ENCODE peak calls at places on chromosomes 3 and 15, in five cellular contexts. R is GM12878, I is A549, P is K562, M is HepG2. H is an unnamed sample.

GRCh38 chr3:66409771-66410355 is 91.0 kb downstream of the LRIG1 start:
- DNase-seq in I (no peak), M (no peak), P (no peak), R (no peak), H (no peak)

GRCh38 chr3:71564361-71564760 is 19.2 kb downstream of the FOXP1 start:
- DNase-seq in I (no peak), P (no peak), R (no peak), M (no peak), H (no peak)

GRCh38 chr3:59685432-59685831 is 635.6 kb upstream of the CFAP20DC start:
- DNase-seq in R (no peak), P (no peak), M (no peak), I (no peak), H (no peak)

GRCh38 chr3:11901286-11901875 is 54.7 kb upstream of the TAMM41 start:
- DNase-seq in P (no peak), R (no peak), M (no peak), I (no peak), H (no peak)

GRCh38 chr3:106214641-106215040 is 345.8 kb upstream of the CBLB start:
- DNase-seq in M (no peak), R (no peak), P (no peak), I (no peak), H (no peak)

GRCh38 chr15:82587805-82588204 is 47.5 kb upstream of the RPS17 start:
- DNase-seq in P (no peak), M (no peak), I (no peak), R (no peak), H (no peak)

GRCh38 chr3:12751548-12751947 is 7.5 kb downstream of the TMEM40 start:
- DNase-seq in I (peak), R (no peak), M (peak), P (no peak), H (peak)

GRCh38 chr3:66428733-66429132 is 72.1 kb downstream of the LRIG1 start:
- DNase-seq in R (no peak), P (no peak), M (no peak), I (peak), H (peak)

GRCh38 chr3:28915711-28916481 is 365.0 kb upstream of the RBMS3 start:
- DNase-seq in I (peak), P (no peak), R (no peak), M (no peak), H (peak)

GRCh38 chr15:27673766-27674445 is 425.2 kb downstream of the OCA2 start:
- DNase-seq in R (no peak), I (no peak), P (no peak), M (no peak), H (no peak)

GRCh38 chr3:42090973-42091731 is at the start of gene TRAK1:
- DNase-seq in M (no peak), R (no peak), P (no peak), I (no peak), H (no peak)

GRCh38 chr3:28674212-28674611 is 325.6 kb upstream of the AZI2 start:
- DNase-seq in M (no peak), P (no peak), R (no peak), I (no peak), H (no peak)

GRCh38 chr3:72446406-72447058 is 401.7 kb downstream of the SHQ1 start:
- DNase-seq in I (no peak), R (no peak), M (no peak), P (no peak), H (peak)

GRCh38 chr15:26804063-26804804 is 31.4 kb upstream of the GABRB3 start:
- DNase-seq in P (no peak), M (no peak), I (no peak), R (no peak), H (no peak)

GRCh38 chr3:152128356-152128755 is 140.4 kb upstream of the MBNL1 start:
- DNase-seq in I (no peak), P (no peak), R (no peak), M (no peak), H (no peak)

GRCh38 chr3:122794779-122795673 is at the start of gene SLC49A4:
- DNase-seq in P (peak), M (peak), I (peak), R (peak), H (peak)

GRCh38 chr3:172965256-172965655 is 175.8 kb downstream of the SPATA16 start:
- DNase-seq in I (no peak), M (no peak), R (no peak), P (no peak), H (peak)

GRCh38 chr3:39362177-39362576 is 21.0 kb upstream of the SLC25A38 start:
- DNase-seq in P (peak), R (no peak), M (no peak), I (no peak), H (no peak)

GRCh38 chr15:98085003-98085639 is 124.6 kb downstream of the ARRDC4 start:
- DNase-seq in R (no peak), P (peak), M (peak), I (peak), H (peak)

GRCh38 chr3:112889357-112889756 is 42.7 kb upstream of the CD200R1L start:
- DNase-seq in P (no peak), I (no peak), R (no peak), M (no peak), H (no peak)

GRCh38 chr3:51389423-51390183 is 1.5 kb upstream of the RBM15B start:
- DNase-seq in M (peak), R (no peak), I (peak), P (peak), H (peak)

GRCh38 chr15:58677426-58677825 is 72.1 kb downstream of the ADAM10 start:
- DNase-seq in I (no peak), R (no peak), P (no peak), M (no peak), H (no peak)

GRCh38 chr3:126781889-126782491 is 78.0 kb downstream of the CHCHD6 start:
- DNase-seq in P (no peak), M (no peak), I (no peak), R (no peak), H (peak)

GRCh38 chr3:114640126-114640525 is 346.3 kb downstream of the TIGIT start:
- DNase-seq in P (no peak), R (no peak), M (no peak), I (no peak), H (no peak)

GRCh38 chr3:82000773-82001172 is 239.3 kb upstream of the GBE1 start:
- DNase-seq in P (no peak), I (no peak), M (no peak), R (no peak), H (no peak)

GRCh38 chr3:185976977-185977678 is 39.3 kb upstream of the TRA2B start:
- DNase-seq in I (peak), P (peak), M (peak), R (peak), H (peak)

GRCh38 chr3:124322309-124322880 is 330.5 kb upstream of the ROPN1 start:
- DNase-seq in I (no peak), R (no peak), M (no peak), P (no peak), H (peak)

GRCh38 chr3:35929158-35929557 is 289.8 kb downstream of the ARPP21 start:
- DNase-seq in R (no peak), M (no peak), I (no peak), P (no peak), H (peak)

GRCh38 chr3:99846472-99846871 is 28.8 kb downstream of the CMSS1 start:
- DNase-seq in P (no peak), M (peak), I (peak), R (no peak), H (peak)
- TF ChIP-seq BHLHE40 in P (no peak), M (no peak), I (no peak), R (no peak), H (no peak)

GRCh38 chr15:41791970-41792637 is 17.8 kb downstream of the MAPKBP1 start:
- DNase-seq in M (no peak), P (no peak), I (no peak), R (no peak), H (no peak)
- TF ChIP-seq CEBPB in M (no peak), P (no peak), I (no peak), R (no peak), H (no peak)

DNA sequence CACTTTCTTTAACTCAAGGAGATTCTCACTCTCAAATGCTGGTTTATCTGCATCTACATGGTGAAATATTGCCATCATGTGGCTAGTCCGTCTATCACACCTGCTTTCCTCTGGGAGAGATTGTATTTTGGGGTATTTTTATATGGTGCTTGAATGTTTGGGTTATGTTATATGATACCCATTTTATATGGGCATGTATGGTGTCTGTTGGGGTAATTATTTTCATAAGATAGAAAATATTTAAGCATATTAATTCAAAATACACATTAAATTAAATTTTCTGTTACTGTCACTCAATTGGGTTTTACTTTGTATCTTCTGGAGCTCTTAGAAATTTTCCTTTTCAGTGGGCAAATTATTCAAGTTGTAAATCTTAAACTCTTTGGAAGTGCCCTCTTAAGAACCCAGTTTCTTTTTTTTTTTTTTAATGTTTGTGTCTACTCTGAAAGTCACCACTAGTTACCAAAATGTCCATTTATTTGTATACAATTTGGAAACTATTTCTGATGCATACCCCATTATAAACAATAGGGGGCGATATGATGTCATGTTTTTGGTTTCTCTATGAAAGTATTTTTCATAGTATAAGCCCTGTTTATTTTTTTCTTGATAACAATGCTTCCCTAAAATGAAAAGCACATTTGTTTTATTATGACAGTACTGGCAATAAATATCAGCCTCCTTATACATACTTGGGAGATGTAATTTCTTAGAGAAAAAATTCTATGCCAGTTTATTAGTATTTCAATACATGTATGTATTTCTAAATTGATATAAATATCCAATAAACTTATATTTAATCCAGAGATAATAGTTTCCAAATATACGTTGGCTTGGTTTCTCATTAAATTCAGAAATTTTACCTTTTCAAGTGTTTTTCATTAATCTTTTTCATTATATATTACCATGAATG is 36.1 kb upstream of the PLSCR5 start:
- DNase-seq in M (peak), P (peak), R (no peak), I (peak), H (peak)
- TF ChIP-seq BHLHE40 in M (no peak), P (no peak), R (no peak), I (no peak), H (no peak)

DNA sequence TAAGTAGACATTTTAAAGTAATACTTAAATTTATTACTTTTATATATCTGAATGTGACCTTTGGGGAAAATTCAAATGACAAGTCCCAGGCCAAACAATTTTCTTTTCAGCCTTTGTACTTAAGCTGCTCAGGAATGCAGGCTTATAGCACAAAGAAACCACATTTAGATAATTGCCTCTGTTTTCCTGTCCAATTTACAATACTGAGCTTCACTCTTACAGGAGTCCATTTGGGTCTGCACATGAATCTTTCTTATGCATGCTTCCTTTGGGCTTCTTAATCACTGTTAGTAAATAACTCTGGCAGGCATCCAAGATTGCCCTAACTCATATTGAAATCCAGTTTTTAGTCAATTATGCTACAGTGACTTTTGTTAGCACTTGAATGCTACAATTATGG is 459.4 kb upstream of the TGFBR2 start:
- DNase-seq in P (no peak), M (peak), R (no peak), I (no peak), H (no peak)
- TF ChIP-seq CEBPB in P (no peak), M (no peak), R (no peak), I (no peak), H (no peak)

DNA sequence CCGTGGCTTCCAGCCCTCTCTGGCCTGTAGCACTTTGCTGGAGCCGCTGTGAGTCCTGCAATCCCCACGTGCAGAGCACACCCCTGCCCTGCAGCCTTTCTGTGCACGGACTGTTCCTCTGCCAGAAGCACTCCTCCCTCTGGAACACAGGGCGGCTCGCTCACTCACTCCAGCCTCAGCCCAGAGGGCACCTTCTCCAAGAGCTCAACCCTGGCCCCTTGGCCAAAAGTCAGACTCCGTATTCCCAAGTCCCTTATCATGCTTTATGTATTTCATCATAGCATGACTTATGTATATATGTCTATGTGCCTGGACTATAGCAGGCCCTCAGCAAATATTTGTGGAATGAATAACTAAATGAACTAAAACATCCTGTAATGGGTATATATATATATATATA is 63.2 kb downstream of the ASB7 start:
- DNase-seq in I (no peak), R (no peak), M (no peak), P (no peak), H (peak)
- TF ChIP-seq BHLHE40 in I (no peak), R (no peak), M (no peak), P (no peak), H (no peak)

DNA sequence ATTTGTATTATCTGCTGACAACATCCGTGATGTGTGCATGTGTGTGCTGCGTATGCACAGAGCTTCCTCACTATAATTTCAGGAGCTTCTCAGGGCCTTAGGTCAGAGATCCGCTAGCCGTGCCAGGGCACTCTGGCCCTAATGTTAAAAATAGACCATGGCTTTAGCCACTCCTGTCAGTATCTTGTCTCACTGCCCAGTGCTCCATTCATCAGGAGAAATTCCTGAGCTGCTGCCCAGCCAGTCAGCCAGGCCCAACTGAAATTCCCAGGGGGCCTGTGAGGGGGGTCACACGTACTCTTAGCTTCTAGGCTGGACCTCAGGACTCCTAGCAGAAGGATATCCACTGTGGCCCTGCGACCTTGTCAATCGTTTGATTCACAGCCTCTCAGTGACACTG is 70.0 kb upstream of the ABHD2 start:
- DNase-seq in R (no peak), I (no peak), M (no peak), P (no peak), H (no peak)
- TF ChIP-seq CEBPB in R (no peak), I (no peak), M (no peak), P (no peak), H (no peak)

GRCh38 chr3:98702166-98702565 is 61.0 kb upstream of the ST3GAL6 start:
- DNase-seq in M (no peak), P (no peak), I (no peak), R (no peak), H (peak)
- TF ChIP-seq BHLHE40 in M (no peak), P (no peak), I (no peak), R (no peak), H (no peak)

H was measured in IMR-90.